ENCODE peak calls at places on chromosomes 4 and X, in eight cellular contexts. One of them, this sample, is unnamed.

GRCh38 chr4:90403781-90404180 is 276.6 kb downstream of the CCSER1 start:
- DNase-seq in B cell: no peak
- DNase-seq in upper lobe of right lung: no peak
- DNase-seq in HEK293T: no peak
- DNase-seq in CD8-positive, alpha-beta memory T cell: no peak
- DNase-seq in GM12865: no peak
- DNase-seq in stimulated activated CD4-positive, alpha-beta T cell treated with anti-CD3 and anti-CD28 coated beads, Interleukin-1b, Interleukin-23, amount 100 ng/mL, for 4 hours: no peak
- DNase-seq in IMR-90: no peak
- DNase-seq in this sample: no peak

GRCh38 chrX:8607326-8607725 is 124.6 kb downstream of the ANOS1 start:
- DNase-seq in B cell: no peak
- DNase-seq in upper lobe of right lung: no peak
- DNase-seq in HEK293T: no peak
- DNase-seq in CD8-positive, alpha-beta memory T cell: no peak
- DNase-seq in GM12865: no peak
- DNase-seq in stimulated activated CD4-positive, alpha-beta T cell treated with anti-CD3 and anti-CD28 coated beads, Interleukin-1b, Interleukin-23, amount 100 ng/mL, for 4 hours: no peak
- DNase-seq in IMR-90: no peak
- DNase-seq in this sample: peak

GRCh38 chrX:6526564-6526963 is 8.4 kb downstream of the VCX3A start:
- DNase-seq in B cell: no peak
- DNase-seq in upper lobe of right lung: no peak
- DNase-seq in HEK293T: no peak
- DNase-seq in CD8-positive, alpha-beta memory T cell: no peak
- DNase-seq in GM12865: no peak
- DNase-seq in stimulated activated CD4-positive, alpha-beta T cell treated with anti-CD3 and anti-CD28 coated beads, Interleukin-1b, Interleukin-23, amount 100 ng/mL, for 4 hours: no peak
- DNase-seq in IMR-90: no peak
- DNase-seq in this sample: no peak

GRCh38 chr4:3408793-3409330 is 32.9 kb upstream of the HGFAC start:
- DNase-seq in B cell: no peak
- DNase-seq in upper lobe of right lung: peak
- DNase-seq in HEK293T: peak
- DNase-seq in CD8-positive, alpha-beta memory T cell: no peak
- DNase-seq in GM12865: no peak
- DNase-seq in stimulated activated CD4-positive, alpha-beta T cell treated with anti-CD3 and anti-CD28 coated beads, Interleukin-1b, Interleukin-23, amount 100 ng/mL, for 4 hours: no peak
- DNase-seq in IMR-90: no peak
- DNase-seq in this sample: no peak

GRCh38 chr4:156628858-156629257 is 342.7 kb downstream of the PDGFC start:
- DNase-seq in B cell: no peak
- DNase-seq in upper lobe of right lung: no peak
- DNase-seq in HEK293T: no peak
- DNase-seq in CD8-positive, alpha-beta memory T cell: no peak
- DNase-seq in GM12865: peak
- DNase-seq in stimulated activated CD4-positive, alpha-beta T cell treated with anti-CD3 and anti-CD28 coated beads, Interleukin-1b, Interleukin-23, amount 100 ng/mL, for 4 hours: no peak
- DNase-seq in IMR-90: no peak
- DNase-seq in this sample: no peak

GRCh38 chr4:150739591-150739990 is 157.6 kb downstream of the MAB21L2 start:
- DNase-seq in B cell: no peak
- DNase-seq in upper lobe of right lung: no peak
- DNase-seq in HEK293T: no peak
- DNase-seq in CD8-positive, alpha-beta memory T cell: no peak
- DNase-seq in GM12865: no peak
- DNase-seq in stimulated activated CD4-positive, alpha-beta T cell treated with anti-CD3 and anti-CD28 coated beads, Interleukin-1b, Interleukin-23, amount 100 ng/mL, for 4 hours: no peak
- DNase-seq in IMR-90: no peak
- DNase-seq in this sample: no peak

GRCh38 chr4:173913496-173913895 is 370.0 kb downstream of the FBXO8 start:
- DNase-seq in B cell: no peak
- DNase-seq in upper lobe of right lung: no peak
- DNase-seq in HEK293T: no peak
- DNase-seq in CD8-positive, alpha-beta memory T cell: no peak
- DNase-seq in GM12865: no peak
- DNase-seq in stimulated activated CD4-positive, alpha-beta T cell treated with anti-CD3 and anti-CD28 coated beads, Interleukin-1b, Interleukin-23, amount 100 ng/mL, for 4 hours: no peak
- DNase-seq in IMR-90: no peak
- DNase-seq in this sample: no peak

GRCh38 chr4:7815981-7816380 is 123.7 kb downstream of the AFAP1 start:
- DNase-seq in B cell: no peak
- DNase-seq in upper lobe of right lung: no peak
- DNase-seq in HEK293T: no peak
- DNase-seq in CD8-positive, alpha-beta memory T cell: no peak
- DNase-seq in GM12865: no peak
- DNase-seq in stimulated activated CD4-positive, alpha-beta T cell treated with anti-CD3 and anti-CD28 coated beads, Interleukin-1b, Interleukin-23, amount 100 ng/mL, for 4 hours: no peak
- DNase-seq in IMR-90: no peak
- DNase-seq in this sample: no peak

GRCh38 chr4:107966903-107967302 is 22.8 kb upstream of the HADH start:
- DNase-seq in B cell: no peak
- DNase-seq in upper lobe of right lung: no peak
- DNase-seq in HEK293T: no peak
- DNase-seq in CD8-positive, alpha-beta memory T cell: no peak
- DNase-seq in GM12865: no peak
- DNase-seq in stimulated activated CD4-positive, alpha-beta T cell treated with anti-CD3 and anti-CD28 coated beads, Interleukin-1b, Interleukin-23, amount 100 ng/mL, for 4 hours: no peak
- DNase-seq in IMR-90: no peak
- DNase-seq in this sample: no peak

GRCh38 chr4:137611998-137612700 is 79.9 kb upstream of the PCDH18 start:
- DNase-seq in B cell: no peak
- DNase-seq in upper lobe of right lung: no peak
- DNase-seq in HEK293T: no peak
- DNase-seq in CD8-positive, alpha-beta memory T cell: no peak
- DNase-seq in GM12865: no peak
- DNase-seq in stimulated activated CD4-positive, alpha-beta T cell treated with anti-CD3 and anti-CD28 coated beads, Interleukin-1b, Interleukin-23, amount 100 ng/mL, for 4 hours: no peak
- DNase-seq in IMR-90: no peak
- DNase-seq in this sample: no peak

GRCh38 chr4:33302298-33302697 is 2582.1 kb downstream of the PCDH7 start:
- DNase-seq in B cell: no peak
- DNase-seq in upper lobe of right lung: no peak
- DNase-seq in HEK293T: no peak
- DNase-seq in CD8-positive, alpha-beta memory T cell: no peak
- DNase-seq in GM12865: no peak
- DNase-seq in stimulated activated CD4-positive, alpha-beta T cell treated with anti-CD3 and anti-CD28 coated beads, Interleukin-1b, Interleukin-23, amount 100 ng/mL, for 4 hours: no peak
- DNase-seq in IMR-90: no peak
- DNase-seq in this sample: no peak

GRCh38 chrX:136907626-136908025 is 27.1 kb upstream of the RBMX start:
- DNase-seq in B cell: no peak
- DNase-seq in upper lobe of right lung: no peak
- DNase-seq in HEK293T: no peak
- DNase-seq in CD8-positive, alpha-beta memory T cell: no peak
- DNase-seq in GM12865: no peak
- DNase-seq in stimulated activated CD4-positive, alpha-beta T cell treated with anti-CD3 and anti-CD28 coated beads, Interleukin-1b, Interleukin-23, amount 100 ng/mL, for 4 hours: no peak
- DNase-seq in IMR-90: no peak
- DNase-seq in this sample: no peak

GRCh38 chr4:151917145-151917775 is 156.5 kb upstream of the GATB start:
- DNase-seq in B cell: no peak
- DNase-seq in upper lobe of right lung: no peak
- DNase-seq in HEK293T: no peak
- DNase-seq in CD8-positive, alpha-beta memory T cell: no peak
- DNase-seq in GM12865: no peak
- DNase-seq in stimulated activated CD4-positive, alpha-beta T cell treated with anti-CD3 and anti-CD28 coated beads, Interleukin-1b, Interleukin-23, amount 100 ng/mL, for 4 hours: no peak
- DNase-seq in IMR-90: no peak
- DNase-seq in this sample: peak

GRCh38 chr4:87109945-87110344 is 110.5 kb downstream of the KLHL8 start:
- DNase-seq in B cell: no peak
- DNase-seq in upper lobe of right lung: no peak
- DNase-seq in HEK293T: no peak
- DNase-seq in CD8-positive, alpha-beta memory T cell: no peak
- DNase-seq in GM12865: no peak
- DNase-seq in stimulated activated CD4-positive, alpha-beta T cell treated with anti-CD3 and anti-CD28 coated beads, Interleukin-1b, Interleukin-23, amount 100 ng/mL, for 4 hours: no peak
- DNase-seq in IMR-90: no peak
- DNase-seq in this sample: no peak

GRCh38 chrX:5068550-5068949 is 1160.1 kb downstream of the NLGN4X start:
- DNase-seq in B cell: no peak
- DNase-seq in upper lobe of right lung: no peak
- DNase-seq in HEK293T: no peak
- DNase-seq in CD8-positive, alpha-beta memory T cell: no peak
- DNase-seq in GM12865: no peak
- DNase-seq in stimulated activated CD4-positive, alpha-beta T cell treated with anti-CD3 and anti-CD28 coated beads, Interleukin-1b, Interleukin-23, amount 100 ng/mL, for 4 hours: no peak
- DNase-seq in IMR-90: no peak
- DNase-seq in this sample: no peak

GRCh38 chr4:85741421-85741820 is 266.5 kb downstream of the ARHGAP24 start:
- DNase-seq in B cell: no peak
- DNase-seq in upper lobe of right lung: no peak
- DNase-seq in HEK293T: no peak
- DNase-seq in CD8-positive, alpha-beta memory T cell: no peak
- DNase-seq in GM12865: no peak
- DNase-seq in stimulated activated CD4-positive, alpha-beta T cell treated with anti-CD3 and anti-CD28 coated beads, Interleukin-1b, Interleukin-23, amount 100 ng/mL, for 4 hours: no peak
- DNase-seq in IMR-90: no peak
- DNase-seq in this sample: no peak

GRCh38 chrX:16123222-16123786 is at the start of gene GRPR:
- DNase-seq in B cell: peak
- DNase-seq in upper lobe of right lung: peak
- DNase-seq in HEK293T: peak
- DNase-seq in CD8-positive, alpha-beta memory T cell: peak
- DNase-seq in GM12865: peak
- DNase-seq in stimulated activated CD4-positive, alpha-beta T cell treated with anti-CD3 and anti-CD28 coated beads, Interleukin-1b, Interleukin-23, amount 100 ng/mL, for 4 hours: peak
- DNase-seq in IMR-90: peak
- DNase-seq in this sample: peak

GRCh38 chr4:72701987-72702819 is 133.2 kb upstream of the ADAMTS3 start:
- DNase-seq in B cell: no peak
- DNase-seq in upper lobe of right lung: no peak
- DNase-seq in HEK293T: peak
- DNase-seq in CD8-positive, alpha-beta memory T cell: peak
- DNase-seq in GM12865: peak
- DNase-seq in stimulated activated CD4-positive, alpha-beta T cell treated with anti-CD3 and anti-CD28 coated beads, Interleukin-1b, Interleukin-23, amount 100 ng/mL, for 4 hours: no peak
- DNase-seq in IMR-90: peak
- DNase-seq in this sample: peak

GRCh38 chr4:8110071-8110986 is 48.3 kb downstream of the ABLIM2 start:
- DNase-seq in B cell: no peak
- DNase-seq in upper lobe of right lung: no peak
- DNase-seq in HEK293T: no peak
- DNase-seq in CD8-positive, alpha-beta memory T cell: no peak
- DNase-seq in GM12865: peak
- DNase-seq in stimulated activated CD4-positive, alpha-beta T cell treated with anti-CD3 and anti-CD28 coated beads, Interleukin-1b, Interleukin-23, amount 100 ng/mL, for 4 hours: no peak
- DNase-seq in IMR-90: no peak
- DNase-seq in this sample: no peak

GRCh38 chr4:81723044-81723884 is 251.6 kb upstream of the RASGEF1B start:
- DNase-seq in B cell: no peak
- DNase-seq in upper lobe of right lung: no peak
- DNase-seq in HEK293T: no peak
- DNase-seq in CD8-positive, alpha-beta memory T cell: no peak
- DNase-seq in GM12865: no peak
- DNase-seq in stimulated activated CD4-positive, alpha-beta T cell treated with anti-CD3 and anti-CD28 coated beads, Interleukin-1b, Interleukin-23, amount 100 ng/mL, for 4 hours: no peak
- DNase-seq in IMR-90: no peak
- DNase-seq in this sample: no peak

GRCh38 chrX:54411732-54412131 is 28.5 kb upstream of the TSR2 start:
- DNase-seq in B cell: no peak
- DNase-seq in upper lobe of right lung: no peak
- DNase-seq in HEK293T: no peak
- DNase-seq in CD8-positive, alpha-beta memory T cell: no peak
- DNase-seq in GM12865: peak
- DNase-seq in stimulated activated CD4-positive, alpha-beta T cell treated with anti-CD3 and anti-CD28 coated beads, Interleukin-1b, Interleukin-23, amount 100 ng/mL, for 4 hours: no peak
- DNase-seq in IMR-90: no peak
- DNase-seq in this sample: no peak

GRCh38 chrX:56764153-56764974 is 35.3 kb downstream of the NBDY start:
- DNase-seq in B cell: peak
- DNase-seq in upper lobe of right lung: no peak
- DNase-seq in HEK293T: peak
- DNase-seq in CD8-positive, alpha-beta memory T cell: peak
- DNase-seq in GM12865: peak
- DNase-seq in stimulated activated CD4-positive, alpha-beta T cell treated with anti-CD3 and anti-CD28 coated beads, Interleukin-1b, Interleukin-23, amount 100 ng/mL, for 4 hours: no peak
- DNase-seq in IMR-90: peak
- DNase-seq in this sample: peak

GRCh38 chr4:8201341-8201781 is 2.3 kb downstream of the SH3TC1 start:
- DNase-seq in B cell: peak
- DNase-seq in upper lobe of right lung: no peak
- DNase-seq in HEK293T: no peak
- DNase-seq in CD8-positive, alpha-beta memory T cell: peak
- DNase-seq in GM12865: peak
- DNase-seq in stimulated activated CD4-positive, alpha-beta T cell treated with anti-CD3 and anti-CD28 coated beads, Interleukin-1b, Interleukin-23, amount 100 ng/mL, for 4 hours: peak
- DNase-seq in IMR-90: no peak
- DNase-seq in this sample: no peak

GRCh38 chrX:10660171-10660570 is 39.8 kb upstream of the MID1 start:
- DNase-seq in B cell: no peak
- DNase-seq in upper lobe of right lung: no peak
- DNase-seq in HEK293T: no peak
- DNase-seq in CD8-positive, alpha-beta memory T cell: no peak
- DNase-seq in GM12865: no peak
- DNase-seq in stimulated activated CD4-positive, alpha-beta T cell treated with anti-CD3 and anti-CD28 coated beads, Interleukin-1b, Interleukin-23, amount 100 ng/mL, for 4 hours: no peak
- DNase-seq in IMR-90: no peak
- DNase-seq in this sample: no peak

GRCh38 chr4:78414116-78414515 is 137.5 kb upstream of the ANXA3 start:
- DNase-seq in B cell: no peak
- DNase-seq in upper lobe of right lung: no peak
- DNase-seq in HEK293T: no peak
- DNase-seq in CD8-positive, alpha-beta memory T cell: no peak
- DNase-seq in GM12865: no peak
- DNase-seq in stimulated activated CD4-positive, alpha-beta T cell treated with anti-CD3 and anti-CD28 coated beads, Interleukin-1b, Interleukin-23, amount 100 ng/mL, for 4 hours: no peak
- DNase-seq in IMR-90: no peak
- DNase-seq in this sample: no peak

GRCh38 chrX:24672701-24673190 is 21.0 kb upstream of the POLA1 start:
- DNase-seq in B cell: no peak
- DNase-seq in upper lobe of right lung: no peak
- DNase-seq in HEK293T: no peak
- DNase-seq in CD8-positive, alpha-beta memory T cell: no peak
- DNase-seq in GM12865: no peak
- DNase-seq in stimulated activated CD4-positive, alpha-beta T cell treated with anti-CD3 and anti-CD28 coated beads, Interleukin-1b, Interleukin-23, amount 100 ng/mL, for 4 hours: no peak
- DNase-seq in IMR-90: no peak
- DNase-seq in this sample: no peak

GRCh38 chrX:80808160-80808735 is 1.4 kb downstream of the BRWD3 start:
- DNase-seq in B cell: peak
- DNase-seq in upper lobe of right lung: peak
- DNase-seq in HEK293T: peak
- DNase-seq in CD8-positive, alpha-beta memory T cell: peak
- DNase-seq in GM12865: peak
- DNase-seq in stimulated activated CD4-positive, alpha-beta T cell treated with anti-CD3 and anti-CD28 coated beads, Interleukin-1b, Interleukin-23, amount 100 ng/mL, for 4 hours: peak
- DNase-seq in IMR-90: peak
- DNase-seq in this sample: peak

GRCh38 chrX:9785252-9785943 is 831 bp upstream of the SHROOM2 start:
- DNase-seq in B cell: no peak
- DNase-seq in upper lobe of right lung: no peak
- DNase-seq in HEK293T: no peak
- DNase-seq in CD8-positive, alpha-beta memory T cell: no peak
- DNase-seq in GM12865: no peak
- DNase-seq in stimulated activated CD4-positive, alpha-beta T cell treated with anti-CD3 and anti-CD28 coated beads, Interleukin-1b, Interleukin-23, amount 100 ng/mL, for 4 hours: no peak
- DNase-seq in IMR-90: no peak
- DNase-seq in this sample: no peak

GRCh38 chr4:116343809-116344208 is 741.6 kb downstream of the TRAM1L1 start:
- DNase-seq in B cell: no peak
- DNase-seq in upper lobe of right lung: no peak
- DNase-seq in HEK293T: no peak
- DNase-seq in CD8-positive, alpha-beta memory T cell: no peak
- DNase-seq in GM12865: no peak
- DNase-seq in stimulated activated CD4-positive, alpha-beta T cell treated with anti-CD3 and anti-CD28 coated beads, Interleukin-1b, Interleukin-23, amount 100 ng/mL, for 4 hours: no peak
- DNase-seq in IMR-90: no peak
- DNase-seq in this sample: no peak

GRCh38 chr4:159608434-159608833 is 505.6 kb downstream of the RAPGEF2 start:
- DNase-seq in B cell: no peak
- DNase-seq in upper lobe of right lung: no peak
- DNase-seq in HEK293T: no peak
- DNase-seq in CD8-positive, alpha-beta memory T cell: no peak
- DNase-seq in GM12865: no peak
- DNase-seq in stimulated activated CD4-positive, alpha-beta T cell treated with anti-CD3 and anti-CD28 coated beads, Interleukin-1b, Interleukin-23, amount 100 ng/mL, for 4 hours: no peak
- DNase-seq in IMR-90: no peak
- DNase-seq in this sample: no peak